ENCODE peak calls at places on chromosomes 11 and 22, in six cellular contexts. F is right lobe of liver, K is gastrocnemius medialis, X is body of pancreas, U is heart left ventricle, N is upper lobe of left lung. A is an unnamed sample.

GRCh38 chr22:28948404-28948803 is 65.0 kb downstream of the ZNRF3 start:
- ATAC-seq in N (no peak), X (no peak), F (peak), K (no peak), U (no peak), A (no peak)

GRCh38 chr11:16993495-16993894 is 20.7 kb downstream of the PLEKHA7 start:
- ATAC-seq in N (no peak), X (no peak), F (peak), U (no peak), K (no peak), A (no peak)

GRCh38 chr11:44333271-44334218 is 23.6 kb upstream of the ALX4 start:
- ATAC-seq in N (no peak), F (no peak), K (no peak), X (no peak), U (no peak), A (no peak)

GRCh38 chr11:117824571-117825537 is at the start of gene FXYD2:
- ATAC-seq in X (peak), K (peak), U (peak), N (peak), F (peak), A (peak)

GRCh38 chr11:100748153-100748552 is 61.1 kb downstream of the ARHGAP42 start:
- ATAC-seq in X (no peak), U (no peak), F (no peak), N (no peak), K (no peak), A (no peak)

GRCh38 chr11:86148339-86148738 is 79.5 kb upstream of the PICALM start:
- ATAC-seq in X (no peak), K (no peak), F (no peak), N (no peak), U (no peak), A (no peak)

GRCh38 chr11:12263141-12263693 is 114.2 kb upstream of the PARVA start:
- ATAC-seq in X (no peak), F (no peak), U (peak), K (peak), N (no peak), A (no peak)

GRCh38 chr22:17734197-17734596 is 40.1 kb downstream of the BID start:
- ATAC-seq in N (no peak), U (no peak), K (no peak), F (no peak), X (no peak), A (no peak)

GRCh38 chr22:31537019-31537535 is 40.7 kb downstream of the SFI1 start:
- ATAC-seq in X (no peak), U (no peak), K (no peak), F (no peak), N (no peak), A (no peak)

GRCh38 chr11:44566952-44567875 is 1.8 kb downstream of the CD82 start:
- ATAC-seq in X (no peak), F (no peak), N (no peak), K (no peak), U (no peak), A (no peak)

GRCh38 chr11:43984519-43985385 is 42.3 kb downstream of the C11orf96 start:
- ATAC-seq in U (no peak), K (peak), N (no peak), F (peak), X (peak), A (no peak)

GRCh38 chr11:102306817-102307814 is 10.2 kb upstream of the BIRC3 start:
- ATAC-seq in N (peak), K (no peak), X (no peak), F (no peak), U (no peak), A (no peak)

GRCh38 chr22:48957311-48957986 is 870.2 kb downstream of the BRD1 start:
- ATAC-seq in K (no peak), F (no peak), U (no peak), X (no peak), N (no peak), A (no peak)

GRCh38 chr11:2136209-2136951 is 2.8 kb downstream of the IGF2 start:
- ATAC-seq in K (no peak), N (no peak), F (no peak), X (no peak), U (no peak), A (no peak)

GRCh38 chr11:95222817-95223216 is 8.2 kb downstream of the SESN3 start:
- ATAC-seq in N (no peak), F (no peak), U (no peak), K (no peak), X (no peak), A (no peak)

GRCh38 chr11:86228967-86229330 is 15.6 kb upstream of the EED start:
- ATAC-seq in K (no peak), N (no peak), U (no peak), X (no peak), F (no peak), A (no peak)

GRCh38 chr11:4086584-4087353 is 7.8 kb upstream of the RRM1 start:
- ATAC-seq in X (no peak), N (no peak), F (no peak), U (no peak), K (no peak), A (no peak)

GRCh38 chr11:61585115-61585514 is 4.2 kb upstream of the SYT7 start:
- ATAC-seq in F (no peak), X (no peak), U (no peak), K (no peak), N (no peak), A (no peak)

GRCh38 chr11:8800498-8801110 is 110.4 kb upstream of the AKIP1 start:
- ATAC-seq in N (no peak), F (no peak), X (no peak), K (no peak), U (peak), A (no peak)

GRCh38 chr22:32376681-32377080 is 19.0 kb downstream of the RFPL3 start:
- ATAC-seq in F (no peak), X (no peak), N (no peak), K (no peak), U (no peak), A (no peak)

GRCh38 chr11:16938061-16938460 is 76.2 kb downstream of the PLEKHA7 start:
- ATAC-seq in K (no peak), N (no peak), F (no peak), X (no peak), U (no peak), A (no peak)

GRCh38 chr11:19740586-19740985 is 27.9 kb downstream of the NAV2 start:
- ATAC-seq in N (no peak), U (no peak), K (no peak), X (no peak), F (no peak), A (no peak)

GRCh38 chr22:37410174-37411055 is 16.9 kb downstream of the ELFN2 start:
- ATAC-seq in U (peak), X (no peak), K (no peak), F (no peak), N (peak), A (no peak)

GRCh38 chr11:11864803-11865202 is 23.0 kb downstream of the USP47 start:
- ATAC-seq in X (no peak), K (no peak), F (no peak), N (no peak), U (no peak), A (no peak)

GRCh38 chr11:36657610-36658225 is 59.7 kb upstream of the RAG2 start:
- ATAC-seq in X (no peak), F (no peak), N (no peak), K (no peak), U (no peak), A (no peak)

GRCh38 chr11:130037881-130038601 is 31.7 kb upstream of the APLP2 start:
- ATAC-seq in N (no peak), K (no peak), X (no peak), F (no peak), U (no peak), A (no peak)

GRCh38 chr11:95916049-95916448 is 7.9 kb downstream of the MTMR2 start:
- ATAC-seq in X (no peak), N (no peak), U (peak), F (no peak), K (no peak), A (no peak)

GRCh38 chr11:16361108-16361869 is 4.9 kb upstream of the SOX6 start:
- ATAC-seq in X (no peak), F (no peak), K (no peak), N (no peak), U (no peak), A (no peak)

GRCh38 chr22:31106651-31107205 is 640 bp downstream of the SELENOM start:
- ATAC-seq in F (peak), N (peak), K (no peak), X (peak), U (peak), A (peak)

GRCh38 chr11:88398372-88399140 is 61.0 kb upstream of the CTSC start:
- ATAC-seq in F (peak), N (no peak), X (no peak), U (no peak), K (no peak), A (no peak)

GRCh38 chr11:73584831-73585230 is 13.1 kb downstream of the FAM168A start:
- ATAC-seq in N (no peak), K (no peak), X (no peak), U (no peak), F (peak), A (no peak)

GRCh38 chr11:126431401-126432064 is 76.0 kb downstream of the ST3GAL4 start:
- ATAC-seq in X (peak), F (peak), N (peak), U (peak), K (peak), A (peak)

GRCh38 chr11:35357893-35358292 is 61.5 kb downstream of the SLC1A2 start:
- ATAC-seq in K (no peak), U (no peak), F (peak), N (no peak), X (no peak), A (no peak)

GRCh38 chr22:33909075-33909458 is 11.2 kb downstream of the LARGE1 start:
- ATAC-seq in K (peak), F (peak), N (no peak), X (no peak), U (peak), A (peak)

GRCh38 chr22:26429458-26430238 is 588 bp downstream of the ASPHD2 start:
- ATAC-seq in F (no peak), N (no peak), K (no peak), X (peak), U (no peak), A (peak)

GRCh38 chr11:45209904-45210699 is 63.7 kb downstream of the PRDM11 start:
- ATAC-seq in U (peak), N (peak), X (peak), F (peak), K (peak), A (peak)

GRCh38 chr22:20563464-20563906 is 56.1 kb downstream of the MED15 start:
- ATAC-seq in F (no peak), X (no peak), U (no peak), N (no peak), K (no peak), A (no peak)

GRCh38 chr22:34804588-34804987 is 261.4 kb upstream of the ISX start:
- ATAC-seq in F (no peak), X (no peak), K (no peak), N (no peak), U (no peak), A (no peak)

GRCh38 chr22:40703174-40703573 is 23.9 kb downstream of the MCHR1 start:
- ATAC-seq in X (no peak), F (no peak), N (no peak), U (no peak), K (no peak), A (no peak)

GRCh38 chr11:74611369-74611861 is 19.0 kb downstream of the POLD3 start:
- ATAC-seq in F (peak), X (peak), K (no peak), U (no peak), N (peak), A (peak)

DNA sequence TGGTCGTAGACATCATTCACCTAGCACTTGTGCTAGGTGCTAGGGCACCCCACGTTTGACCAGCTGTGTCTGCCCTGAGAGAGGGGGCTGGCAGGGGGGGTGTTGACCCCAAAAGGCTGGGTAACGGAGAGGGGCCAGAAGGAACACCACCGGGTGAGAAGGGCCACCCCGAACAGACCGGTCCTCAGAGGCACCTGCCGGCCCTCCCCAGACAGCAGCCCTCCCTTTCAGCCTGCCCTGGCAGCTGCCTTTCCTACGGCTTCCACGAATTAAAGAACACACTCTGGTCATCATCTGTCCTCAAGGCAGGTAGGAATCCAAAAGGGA is 977 bp upstream of the KCNJ5 start:
- ATAC-seq in U (no peak), N (no peak), F (no peak), K (no peak), X (no peak), A (no peak)
- H3K4me3 ChIP-seq in U (peak), N (peak), F (peak), K (peak), X (no peak), A (peak)

GRCh38 chr22:45166935-45167334 is 3.2 kb downstream of the NUP50 start:
- ATAC-seq in N (no peak), U (no peak), X (no peak), F (no peak), K (no peak), A (no peak)

GRCh38 chr22:45162531-45162930 is 1.2 kb upstream of the NUP50 start:
- ATAC-seq in N (no peak), X (no peak), F (no peak), K (no peak), U (no peak), A (no peak)

GRCh38 chr22:45163074-45163416 is 680 bp upstream of the NUP50 start:
- ATAC-seq in K (peak), N (peak), X (peak), F (peak), U (peak), A (peak)

GRCh38 chr22:45164217-45165123 is 745 bp downstream of the NUP50 start:
- ATAC-seq in U (peak), K (peak), X (peak), F (peak), N (peak), A (peak)

GRCh38 chr22:45163417-45164216 is at the start of gene NUP50:
- ATAC-seq in F (peak), N (peak), X (peak), K (peak), U (peak), A (peak)
- TF ChIP-seq POLR2A in F (peak), N (peak), X (peak), K (peak), U (peak), A (peak)

GRCh38 chr22:36163497-36163896 is 2.9 kb upstream of the APOL3 start:
- ATAC-seq in U (no peak), K (no peak), X (no peak), F (no peak), N (no peak), A (no peak)

GRCh38 chr22:36164621-36165020 is 4.1 kb upstream of the APOL3 start:
- ATAC-seq in K (no peak), F (peak), X (no peak), U (no peak), N (peak), A (no peak)

GRCh38 chr22:36160499-36160942 is at the start of gene APOL3:
- ATAC-seq in U (peak), K (peak), F (peak), N (peak), X (peak), A (peak)

GRCh38 chr22:36165161-36165560 is 4.6 kb upstream of the APOL3 start:
- ATAC-seq in U (no peak), X (peak), N (no peak), K (no peak), F (peak), A (no peak)

DNA sequence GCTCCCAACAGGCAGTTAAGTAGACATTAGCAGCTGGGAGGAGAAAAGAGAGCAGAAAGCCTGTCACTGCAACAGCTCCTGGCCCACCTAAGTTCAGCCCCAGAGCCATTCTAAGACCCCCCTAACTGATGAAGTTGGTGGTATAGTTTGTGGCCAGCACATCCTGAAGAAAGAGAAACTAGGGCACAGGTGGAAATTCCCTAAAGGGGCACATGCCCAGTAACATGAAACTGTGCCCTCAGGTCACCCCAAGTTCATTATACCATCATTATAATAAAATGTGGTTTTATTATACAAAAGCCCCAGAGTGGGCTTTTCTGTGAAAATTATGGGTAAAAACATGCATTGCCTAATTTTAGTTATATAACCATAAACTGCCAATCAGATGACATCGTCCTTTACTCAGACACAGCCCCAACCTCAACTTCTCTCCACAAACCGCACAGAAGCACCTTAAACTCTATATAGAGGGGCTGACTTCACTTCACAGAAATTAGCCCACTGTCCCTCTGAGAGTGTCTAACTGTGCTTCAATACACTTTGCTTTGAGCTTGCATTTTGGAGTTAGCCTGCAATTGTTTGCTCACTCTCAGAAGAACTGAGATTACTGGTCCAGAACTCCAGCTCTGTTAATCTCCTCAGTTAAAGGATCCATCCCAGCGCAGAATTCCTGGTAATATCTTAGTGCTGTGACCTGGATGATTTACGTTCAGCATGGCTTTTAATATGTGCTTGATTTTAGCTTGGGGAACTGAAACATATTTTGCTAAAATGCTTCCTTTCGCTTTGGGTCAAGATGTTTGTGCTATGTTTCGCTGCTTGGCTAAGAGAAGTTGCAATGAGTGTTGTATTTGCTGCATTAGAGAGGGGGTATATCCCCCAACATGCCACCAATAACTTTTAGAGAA is 1.8 kb upstream of the APOL3 start:
- ATAC-seq in X (no peak), K (no peak), F (no peak), N (no peak), U (no peak), A (no peak)
- H3K4me3 ChIP-seq in X (no peak), K (no peak), F (peak), N (no peak), U (no peak), A (no peak)

DNA sequence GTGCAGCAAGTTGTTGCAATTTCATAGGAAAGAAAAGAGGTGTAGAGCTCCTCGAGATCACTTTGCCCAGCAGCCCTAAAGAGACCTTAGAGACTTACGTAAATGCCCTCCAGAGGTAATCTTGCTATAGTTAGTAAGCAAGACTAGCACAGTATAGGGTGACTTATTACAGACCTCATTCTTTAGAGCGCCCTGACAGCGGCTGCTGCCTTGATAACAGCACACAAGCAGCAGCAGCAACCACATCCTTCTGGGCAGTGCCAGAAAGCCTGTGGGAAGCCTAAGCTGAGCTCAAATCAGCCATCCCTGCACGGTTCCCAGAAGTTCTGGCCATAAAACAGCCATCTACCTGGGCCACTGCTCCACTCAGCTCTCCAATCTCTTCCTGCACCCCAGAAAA is 22.6 kb upstream of the OR56B1 start:
- ATAC-seq in X (no peak), K (no peak), U (no peak), N (no peak), F (no peak), A (no peak)
- TF ChIP-seq POLR2A in X (no peak), K (no peak), U (no peak), N (no peak), F (no peak), A (no peak)

GRCh38 chr11:31826530-31827438 is 15.7 kb upstream of the PAX6 start:
- ATAC-seq in U (no peak), X (no peak), K (no peak), F (no peak), N (no peak), A (no peak)

GRCh38 chr11:31825453-31826391 is 14.6 kb upstream of the PAX6 start:
- ATAC-seq in X (no peak), K (no peak), N (peak), F (no peak), U (no peak), A (no peak)

GRCh38 chr11:31828217-31828616 is 17.1 kb upstream of the PAX6 start:
- ATAC-seq in U (no peak), F (no peak), K (no peak), X (no peak), N (no peak), A (no peak)

GRCh38 chr11:31824791-31825452 is 13.8 kb upstream of the PAX6 start:
- ATAC-seq in N (no peak), X (no peak), K (no peak), F (no peak), U (no peak), A (no peak)

DNA sequence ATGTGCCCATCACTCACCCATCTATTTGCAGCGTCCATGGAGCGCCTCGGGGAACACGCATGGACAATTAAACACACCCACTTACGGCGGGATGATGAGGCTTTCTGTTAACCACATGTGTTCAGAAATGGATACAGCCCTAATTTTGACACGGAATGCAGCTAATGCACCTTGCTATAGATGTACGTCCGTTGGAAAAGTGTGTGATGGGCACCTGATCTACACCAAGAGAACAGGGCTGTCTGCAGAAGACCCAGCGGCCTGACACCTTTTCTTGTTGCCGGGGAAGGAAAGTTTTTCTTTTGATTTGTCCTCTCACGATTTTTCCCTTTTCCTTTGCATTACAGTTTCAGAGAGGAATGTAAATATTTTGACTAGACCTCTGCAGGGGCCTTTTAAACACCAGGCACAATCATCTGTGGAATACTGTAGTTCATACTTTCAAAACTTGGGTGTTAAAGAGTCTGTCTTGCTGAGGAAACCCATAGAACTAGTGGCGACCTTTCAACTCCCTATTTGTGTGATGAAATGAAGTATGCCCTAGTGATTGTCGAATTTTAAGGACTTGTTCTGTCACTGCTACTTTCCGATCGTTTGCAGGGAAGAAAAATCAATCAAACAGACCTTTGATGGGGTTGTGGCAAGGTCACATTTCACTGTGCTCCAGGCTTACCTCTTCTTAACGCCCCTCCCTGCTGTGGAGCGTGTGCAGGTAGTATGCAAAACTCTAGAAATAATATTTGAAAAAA is 16.5 kb upstream of the PAX6 start:
- ATAC-seq in N (no peak), X (no peak), U (no peak), K (no peak), F (no peak), A (no peak)
- H3K4me3 ChIP-seq in N (no peak), X (no peak), U (no peak), K (no peak), F (no peak), A (no peak)

A was measured in gastroesophageal sphincter.